ENCODE peak calls at places on chromosomes 11 and 22, in nine cellular contexts. D is suprapubic skin, T is NB4, V is K562, Z is upper lobe of left lung, X is right lobe of liver, L is adrenal gland, G is transverse colon, M is stomach. S is an unnamed sample.

GRCh38 chr22:40334899-40335298 is 11.4 kb upstream of the ADSL start:
- DNase-seq in D (no peak), T (peak), V (no peak), Z (no peak), X (no peak), L (no peak), G (no peak), M (no peak), S (no peak)

GRCh38 chr11:41177791-41178190 is 281.7 kb downstream of the LRRC4C start:
- DNase-seq in D (no peak), T (no peak), V (no peak), Z (no peak), X (no peak), L (no peak), G (no peak), M (no peak), S (no peak)

GRCh38 chr11:44008698-44009097 is 39.1 kb upstream of the ACCSL start:
- DNase-seq in D (no peak), T (no peak), V (no peak), Z (no peak), X (no peak), L (peak), G (no peak), M (peak), S (no peak)

GRCh38 chr22:31122196-31122531 is 602 bp upstream of the INPP5J start:
- DNase-seq in D (no peak), T (no peak), V (no peak), Z (no peak), X (no peak), L (no peak), G (no peak), M (no peak), S (no peak)

GRCh38 chr11:20026629-20027545 is 133.4 kb downstream of the DBX1 start:
- DNase-seq in D (no peak), T (no peak), V (no peak), Z (no peak), X (no peak), L (no peak), G (no peak), M (peak), S (no peak)

GRCh38 chr11:14124345-14124744 is 161.8 kb downstream of the SPON1 start:
- DNase-seq in D (no peak), T (no peak), V (no peak), Z (no peak), X (no peak), L (no peak), G (no peak), M (no peak), S (no peak)

GRCh38 chr11:61041755-61042518 is 60.4 kb upstream of the CD5 start:
- DNase-seq in D (no peak), T (no peak), V (no peak), Z (peak), X (no peak), L (no peak), G (peak), M (peak), S (no peak)

GRCh38 chr11:35949242-35949641 is 5.4 kb downstream of the LDLRAD3 start:
- DNase-seq in D (no peak), T (no peak), V (no peak), Z (no peak), X (no peak), L (no peak), G (no peak), M (no peak), S (no peak)

GRCh38 chr11:113159967-113160621 is 154.3 kb upstream of the TTC12 start:
- DNase-seq in D (no peak), T (no peak), V (no peak), Z (no peak), X (no peak), L (peak), G (no peak), M (no peak), S (no peak)

GRCh38 chr11:121418625-121419114 is 33.4 kb upstream of the SORL1 start:
- DNase-seq in D (no peak), T (peak), V (no peak), Z (peak), X (peak), L (peak), G (peak), M (no peak), S (no peak)

GRCh38 chr11:114738954-114739353 is 60.6 kb downstream of the NXPE2 start:
- DNase-seq in D (no peak), T (peak), V (peak), Z (peak), X (no peak), L (peak), G (peak), M (peak), S (peak)

GRCh38 chr11:89660234-89660633 is 49.9 kb upstream of the TRIM77 start:
- DNase-seq in D (no peak), T (peak), V (no peak), Z (no peak), X (no peak), L (no peak), G (no peak), M (no peak), S (no peak)

GRCh38 chr22:33710326-33710725 is 209.9 kb downstream of the LARGE1 start:
- DNase-seq in D (no peak), T (no peak), V (no peak), Z (no peak), X (no peak), L (no peak), G (no peak), M (no peak), S (no peak)

GRCh38 chr22:20324139-20324516 is 4.3 kb upstream of the DGCR6L start:
- DNase-seq in D (no peak), T (no peak), V (no peak), Z (no peak), X (no peak), L (peak), G (no peak), M (peak), S (peak)

GRCh38 chr11:45961841-45962240 is 39.4 kb downstream of the LARGE2 start:
- DNase-seq in D (no peak), T (peak), V (no peak), Z (no peak), X (no peak), L (peak), G (no peak), M (no peak), S (no peak)

GRCh38 chr11:110172666-110173065 is 79.5 kb downstream of the ZC3H12C start:
- DNase-seq in D (no peak), T (no peak), V (no peak), Z (no peak), X (no peak), L (no peak), G (no peak), M (no peak), S (no peak)

GRCh38 chr11:79076526-79077115 is 364.2 kb downstream of the TENM4 start:
- DNase-seq in D (no peak), T (peak), V (peak), Z (peak), X (peak), L (peak), G (peak), M (peak), S (peak)

GRCh38 chr11:36069576-36070214 is 125.8 kb downstream of the LDLRAD3 start:
- DNase-seq in D (no peak), T (no peak), V (no peak), Z (no peak), X (no peak), L (no peak), G (no peak), M (no peak), S (no peak)

GRCh38 chr11:36376888-36377758 is 81.0 kb downstream of the PRR5L start:
- DNase-seq in D (peak), T (no peak), V (no peak), Z (no peak), X (peak), L (peak), G (peak), M (peak), S (peak)

GRCh38 chr11:1515082-1516060 is 28.8 kb upstream of the MOB2 start:
- DNase-seq in D (peak), T (peak), V (peak), Z (peak), X (peak), L (peak), G (peak), M (peak), S (peak)

GRCh38 chr11:60970369-60970774 is 1.1 kb upstream of the CD6 start:
- DNase-seq in D (peak), T (peak), V (peak), Z (peak), X (no peak), L (peak), G (peak), M (peak), S (no peak)

DNA sequence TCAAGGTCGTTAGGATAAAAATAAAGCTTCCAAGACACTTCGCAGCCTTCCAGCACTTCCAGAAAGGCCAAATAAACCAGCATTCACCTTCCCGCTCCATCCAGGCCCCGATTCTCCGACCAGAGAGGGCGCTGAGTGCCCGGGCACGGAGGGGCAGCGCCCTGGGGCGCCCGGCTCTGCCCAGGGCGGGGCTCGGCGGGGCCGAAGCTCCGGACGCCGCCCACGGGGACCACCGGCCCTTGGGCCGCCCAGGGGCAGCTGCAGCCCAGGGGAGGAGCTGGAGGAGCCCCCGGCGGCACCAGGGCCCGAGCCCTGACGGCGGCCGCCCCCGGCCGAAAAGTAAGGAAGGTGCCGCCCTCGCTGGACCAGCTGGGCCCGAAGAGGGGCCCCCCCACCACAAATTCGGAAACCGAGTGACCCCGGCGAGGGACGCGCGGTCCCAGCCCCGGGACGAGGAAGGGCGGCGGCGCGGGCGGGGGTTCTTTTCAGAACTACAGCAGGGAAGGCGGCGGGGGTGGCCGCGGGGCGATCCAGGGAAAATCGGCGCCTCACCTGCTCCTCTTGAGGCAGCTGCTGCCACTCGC is 346 bp downstream of the ATL3 start:
- DNase-seq in D (no peak), T (peak), V (peak), Z (peak), X (peak), L (peak), G (peak), M (peak), S (peak)
- TF ChIP-seq CTCF in D (peak), T (peak), V (peak), Z (peak), X (peak), L (peak), G (peak), M (peak), S (no peak)

GRCh38 chr22:50305393-50305657 is 2.1 kb downstream of the PLXNB2 start:
- DNase-seq in D (no peak), T (no peak), V (no peak), Z (no peak), X (no peak), L (no peak), G (no peak), M (no peak), S (no peak)
- H3K4me3 ChIP-seq in D (peak), T (no peak), V (no peak), Z (peak), X (peak), L (peak), G (peak), M (peak), S (no peak)

GRCh38 chr11:65891180-65892136 is 985 bp downstream of the CCDC85B start:
- DNase-seq in D (no peak), T (peak), V (peak), Z (peak), X (no peak), L (peak), G (no peak), M (no peak), S (peak)
- TF ChIP-seq POLR2A in D (no peak), T (peak), V (peak), Z (peak), X (peak), L (peak), G (peak), M (no peak), S (no peak)

DNA sequence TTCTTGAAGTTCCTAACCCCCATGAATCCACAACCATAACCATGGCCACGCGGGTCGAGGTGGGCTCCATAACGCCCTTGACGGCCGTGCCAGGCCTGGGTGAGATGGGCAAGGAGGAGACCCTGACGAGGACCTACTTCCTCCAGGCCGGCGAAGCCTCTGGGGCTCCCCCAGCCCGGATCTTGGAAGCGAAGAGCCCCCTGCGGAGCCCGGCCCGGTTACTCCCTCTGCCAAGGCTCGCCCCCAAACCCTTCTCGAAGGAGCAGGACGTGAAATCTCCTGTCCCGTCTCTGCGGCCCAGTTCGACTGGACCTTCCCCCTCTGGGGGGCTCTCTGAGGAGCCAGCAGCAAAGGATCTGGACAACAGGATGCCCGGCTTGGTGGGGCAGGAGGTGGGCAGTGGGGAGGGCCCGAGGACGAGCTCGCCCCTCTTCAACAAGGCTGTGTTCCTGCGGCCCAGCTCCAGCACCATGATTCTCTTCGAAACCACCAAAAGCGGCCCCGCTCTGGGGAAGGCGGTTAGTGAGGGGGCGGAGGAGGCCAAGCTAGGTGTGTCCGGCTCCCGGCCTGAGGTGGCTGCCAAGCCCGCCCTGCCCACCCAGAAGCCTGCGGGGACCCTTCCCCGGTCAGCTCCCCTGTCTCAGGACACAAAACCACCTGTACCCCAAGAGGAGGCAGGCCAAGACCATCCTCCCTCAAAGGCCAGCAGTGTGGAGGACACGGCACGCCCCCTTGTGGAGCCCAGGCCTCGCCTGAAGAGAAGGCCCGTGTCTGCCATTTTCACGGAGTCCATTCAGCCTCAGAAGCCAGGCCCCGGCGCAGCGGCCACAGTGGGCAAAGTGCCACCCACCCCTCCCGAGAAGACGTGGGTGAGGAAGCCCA is 75.7 kb downstream of the KIAA1671 start:
- DNase-seq in D (no peak), T (peak), V (peak), Z (no peak), X (no peak), L (no peak), G (peak), M (no peak), S (no peak)
- TF ChIP-seq CTCF in D (peak), T (peak), V (peak), Z (no peak), X (peak), L (peak), G (peak), M (peak), S (no peak)

GRCh38 chr22:43862882-43863202 is 529 bp upstream of the SULT4A1 start:
- DNase-seq in D (peak), T (no peak), V (no peak), Z (no peak), X (peak), L (no peak), G (no peak), M (no peak), S (no peak)
- H3K4me3 ChIP-seq in D (no peak), T (no peak), V (no peak), Z (no peak), X (no peak), L (no peak), G (no peak), M (peak), S (no peak)

DNA sequence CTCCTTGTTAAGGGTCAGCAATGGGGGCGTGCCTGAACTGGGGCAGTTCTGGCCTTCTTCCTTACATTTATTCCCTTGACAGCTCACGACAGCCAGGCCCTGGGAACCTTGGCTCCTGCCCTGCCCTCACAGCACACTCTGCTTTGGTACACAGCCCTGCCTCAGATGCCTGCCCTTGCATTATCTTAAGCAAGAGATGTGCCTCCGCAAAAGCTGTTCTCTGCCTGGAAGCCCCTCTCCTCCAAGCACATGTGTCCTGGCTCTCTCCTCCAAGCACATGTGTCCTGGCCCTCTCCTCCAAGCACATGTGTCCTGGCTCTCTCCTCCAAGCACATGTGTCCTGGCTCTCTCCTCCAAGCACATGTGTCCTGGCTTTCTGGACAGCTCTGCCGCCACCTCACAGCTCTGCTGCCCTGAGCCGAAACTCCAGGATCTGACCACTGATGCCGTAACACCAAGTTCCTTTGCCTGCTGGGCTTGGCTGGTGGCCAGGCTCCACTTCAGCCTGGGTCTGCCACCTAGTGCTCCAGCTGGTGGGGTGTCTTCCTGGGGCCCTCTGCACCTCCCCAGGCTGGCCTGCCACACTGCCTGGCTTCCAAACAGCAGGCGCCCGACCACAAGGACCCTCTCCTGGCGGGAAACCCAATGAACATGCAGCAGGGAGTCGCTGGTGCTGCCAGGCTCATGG is 53.1 kb downstream of the SCUBE1 start:
- DNase-seq in D (peak), T (no peak), V (no peak), Z (peak), X (no peak), L (no peak), G (no peak), M (no peak), S (peak)
- TF ChIP-seq POLR2A in D (no peak), T (no peak), V (no peak), Z (no peak), X (no peak), L (no peak), G (no peak), M (no peak), S (no peak)

DNA sequence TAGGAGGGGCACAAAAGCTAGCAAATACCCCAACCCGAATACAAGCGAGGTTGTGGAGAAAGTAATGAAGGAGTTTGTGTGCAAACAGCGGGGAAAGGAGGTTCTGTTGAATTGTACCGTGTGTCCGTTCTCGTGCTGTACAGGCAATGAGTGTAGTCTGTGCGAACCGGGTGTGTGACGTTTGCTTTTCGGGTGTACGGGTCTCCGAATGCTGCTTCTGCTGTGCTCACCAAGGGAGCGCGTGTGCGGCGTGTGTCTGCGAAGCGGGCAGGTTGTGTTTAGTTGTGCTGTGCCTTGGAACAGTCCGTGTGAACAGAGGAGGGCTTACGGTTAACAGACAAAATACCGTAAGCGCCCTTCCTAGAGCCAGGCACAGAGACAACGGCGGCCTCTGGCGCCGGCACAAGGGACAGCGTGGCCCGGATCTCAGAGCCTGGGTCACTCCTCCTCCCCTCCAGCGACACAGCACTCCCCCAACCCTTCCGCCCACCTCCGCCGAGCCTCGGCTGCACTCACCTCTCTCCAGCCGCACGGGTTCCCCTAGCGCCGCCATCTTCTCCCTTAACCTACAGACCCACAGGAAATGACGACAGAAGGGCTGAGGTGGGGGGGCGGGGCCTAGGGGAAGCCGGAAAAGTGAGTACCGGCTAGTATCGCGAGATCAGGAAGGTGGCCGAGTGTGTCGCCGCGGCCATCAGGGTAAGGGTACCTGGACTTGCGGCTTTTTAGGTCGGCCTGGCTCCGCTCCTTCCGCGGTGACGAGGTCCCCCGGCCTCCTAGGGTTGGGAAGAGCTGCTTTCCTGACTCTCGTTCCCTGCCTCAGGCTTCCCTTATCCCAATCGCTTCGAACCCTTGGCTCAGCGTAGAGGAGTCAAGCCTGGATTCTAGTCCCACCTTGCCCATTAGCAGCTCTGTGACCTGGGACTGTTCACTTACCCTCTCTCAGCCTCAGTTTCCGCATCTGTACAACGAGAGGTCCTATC is at the start of gene LIN7C:
- DNase-seq in D (peak), T (peak), V (peak), Z (peak), X (peak), L (peak), G (peak), M (peak), S (peak)
- TF ChIP-seq CTCF in D (no peak), T (no peak), V (peak), Z (no peak), X (no peak), L (peak), G (no peak), M (no peak), S (no peak)

DNA sequence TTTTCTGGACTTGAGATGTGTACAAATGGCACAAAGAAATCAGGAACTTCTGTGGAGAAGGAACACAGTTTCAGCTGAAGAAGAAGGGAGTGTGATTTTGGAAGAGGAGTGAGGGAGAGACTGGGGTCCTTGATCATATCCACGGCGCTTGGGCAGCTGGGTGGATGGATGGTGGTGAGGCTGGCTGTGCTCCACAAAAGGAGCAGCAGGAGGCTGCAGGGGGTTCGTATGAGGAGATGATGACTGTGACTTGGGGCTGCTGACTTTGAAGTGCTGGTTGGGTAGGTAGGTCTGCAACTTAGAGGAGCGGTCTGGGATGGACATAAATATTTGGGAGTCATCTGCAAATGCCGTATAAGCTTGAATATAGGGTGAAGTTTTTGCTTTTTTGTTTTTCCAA is 1.3 kb upstream of the DCHS1 start:
- DNase-seq in D (no peak), T (no peak), V (no peak), Z (no peak), X (no peak), L (no peak), G (no peak), M (no peak), S (no peak)
- H3K4me3 ChIP-seq in D (no peak), T (no peak), V (no peak), Z (no peak), X (no peak), L (no peak), G (no peak), M (no peak), S (no peak)

S was measured in lower leg skin.